ENCODE peak calls at places on chromosomes 5 and 9, in seven cellular contexts. D is body of pancreas, K is lower lobe of right lung, J is fibroblast of lung, C is mammary epithelial cell, A is heart right ventricle, B is tibial artery. S is an unnamed sample.

GRCh38 chr5:109829331-109829730 is 139.6 kb downstream of the MAN2A1 start:
- DNase-seq in D (no peak), K (no peak), J (peak; percentile 24), C (no peak), A (no peak), B (no peak), S (no peak)

GRCh38 chr5:65462139-65462705 is 19.5 kb downstream of the ADAMTS6 start:
- DNase-seq in D (no peak), K (no peak), J (no peak), C (no peak), A (no peak), B (no peak), S (no peak)

GRCh38 chr9:86141843-86142242 is 42.5 kb upstream of the GOLM1 start:
- DNase-seq in D (no peak), K (no peak), J (no peak), C (no peak), A (no peak), B (no peak), S (no peak)

GRCh38 chr5:132475939-132476852 is 14.4 kb downstream of the IRF1 start:
- DNase-seq in D (peak; percentile 39), K (no peak), J (no peak), C (no peak), A (no peak), B (peak; percentile 53), S (peak; percentile 87)

GRCh38 chr9:76658510-76659231 is 105.6 kb upstream of the PCA3 start:
- DNase-seq in D (no peak), K (no peak), J (peak; percentile 62), C (peak; percentile 48), A (no peak), B (no peak), S (peak; percentile 75)

GRCh38 chr9:28848671-28849070 is 1275.4 kb upstream of the C9orf72 start:
- DNase-seq in D (no peak), K (no peak), J (no peak), C (no peak), A (no peak), B (no peak), S (no peak)

GRCh38 chr5:181191526-181192336 is 13.3 kb downstream of the TRIM7 start:
- DNase-seq in D (peak; percentile 96), K (peak; percentile 96), J (peak; percentile 92), C (peak; percentile 96), A (peak; percentile 94), B (peak; percentile 98), S (peak; percentile 99)

GRCh38 chr5:165057156-165057555 is 1551.7 kb downstream of the MAT2B start:
- DNase-seq in D (no peak), K (no peak), J (no peak), C (no peak), A (no peak), B (no peak), S (no peak)

GRCh38 chr5:149450199-149450598 is 71.1 kb upstream of the IL17B start:
- DNase-seq in D (peak; percentile 43), K (no peak), J (peak; percentile 80), C (no peak), A (peak; percentile 83), B (peak; percentile 88), S (peak; percentile 81)

GRCh38 chr9:13744233-13744954 is 464.9 kb upstream of the MPDZ start:
- DNase-seq in D (no peak), K (no peak), J (no peak), C (no peak), A (no peak), B (no peak), S (no peak)

GRCh38 chr9:121556580-121556979 is 56.9 kb upstream of the GGTA1 start:
- DNase-seq in D (peak; percentile 66), K (no peak), J (peak; percentile 99), C (peak; percentile 94), A (no peak), B (peak; percentile 79), S (peak; percentile 96)

GRCh38 chr5:96509313-96509712 is 76.3 kb upstream of the PCSK1 start:
- DNase-seq in D (no peak), K (no peak), J (peak; percentile 55), C (peak; percentile 15), A (no peak), B (no peak), S (no peak)

GRCh38 chr5:154778534-154778933 is 23.4 kb downstream of the LARP1 start:
- DNase-seq in D (no peak), K (no peak), J (no peak), C (no peak), A (no peak), B (no peak), S (no peak)

GRCh38 chr5:122713026-122713425 is 61.9 kb upstream of the SNX2 start:
- DNase-seq in D (no peak), K (no peak), J (no peak), C (no peak), A (no peak), B (no peak), S (no peak)

GRCh38 chr5:158869092-158869491 is 230.6 kb downstream of the EBF1 start:
- DNase-seq in D (no peak), K (no peak), J (no peak), C (no peak), A (no peak), B (no peak), S (no peak)

GRCh38 chr9:69056416-69056815 is 20.9 kb downstream of the FXN start:
- DNase-seq in D (no peak), K (no peak), J (peak; percentile 48), C (no peak), A (no peak), B (no peak), S (no peak)

GRCh38 chr5:10825897-10826644 is 65.0 kb upstream of the DAP start:
- DNase-seq in D (no peak), K (no peak), J (no peak), C (no peak), A (no peak), B (no peak), S (no peak)

GRCh38 chr5:27312291-27312690 is 273.9 kb upstream of the CDH9 start:
- DNase-seq in D (no peak), K (no peak), J (no peak), C (no peak), A (no peak), B (no peak), S (no peak)

GRCh38 chr5:169029661-169030274 is 271.2 kb downstream of the SLIT3 start:
- DNase-seq in D (no peak), K (no peak), J (peak; percentile 79), C (no peak), A (no peak), B (no peak), S (no peak)

GRCh38 chr5:129322968-129323367 is 137.1 kb upstream of the ADAMTS19 start:
- DNase-seq in D (no peak), K (no peak), J (no peak), C (no peak), A (no peak), B (no peak), S (no peak)

GRCh38 chr9:113941056-113941455 is 64.9 kb downstream of the ZNF618 start:
- DNase-seq in D (no peak), K (no peak), J (no peak), C (no peak), A (no peak), B (no peak), S (no peak)

GRCh38 chr5:113293613-113294340 is 141.0 kb downstream of the TSSK1B start:
- DNase-seq in D (no peak), K (no peak), J (peak; percentile 36), C (peak; percentile 59), A (no peak), B (no peak), S (peak; percentile 70)

GRCh38 chr5:40914835-40915234 is 5.5 kb downstream of the C7 start:
- DNase-seq in D (no peak), K (no peak), J (peak; percentile 51), C (no peak), A (no peak), B (no peak), S (no peak)

GRCh38 chr9:6080154-6080716 is 64.8 kb upstream of the RANBP6 start:
- DNase-seq in D (peak; percentile 92), K (peak; percentile 87), J (peak; percentile 88), C (peak; percentile 99), A (peak; percentile 86), B (peak; percentile 93), S (peak; percentile 62)

GRCh38 chr5:31823477-31823876 is 184.5 kb downstream of the PDZD2 start:
- DNase-seq in D (no peak), K (no peak), J (no peak), C (no peak), A (no peak), B (no peak), S (no peak)

GRCh38 chr5:68548959-68549676 is 333.6 kb downstream of the PIK3R1 start:
- DNase-seq in D (no peak), K (no peak), J (peak; percentile 90), C (peak; percentile 76), A (no peak), B (no peak), S (peak; percentile 6)

GRCh38 chr9:107935931-107936330 is 446.4 kb upstream of the KLF4 start:
- DNase-seq in D (no peak), K (no peak), J (no peak), C (no peak), A (no peak), B (no peak), S (no peak)

GRCh38 chr5:173342813-173343435 is 14.7 kb upstream of the STC2 start:
- DNase-seq in D (no peak), K (no peak), J (no peak), C (no peak), A (no peak), B (no peak), S (no peak)
- TF ChIP-seq CTCF in D (no peak), K (no peak), J (no peak), C (no peak), A (no peak), B (no peak), S (no peak)

DNA sequence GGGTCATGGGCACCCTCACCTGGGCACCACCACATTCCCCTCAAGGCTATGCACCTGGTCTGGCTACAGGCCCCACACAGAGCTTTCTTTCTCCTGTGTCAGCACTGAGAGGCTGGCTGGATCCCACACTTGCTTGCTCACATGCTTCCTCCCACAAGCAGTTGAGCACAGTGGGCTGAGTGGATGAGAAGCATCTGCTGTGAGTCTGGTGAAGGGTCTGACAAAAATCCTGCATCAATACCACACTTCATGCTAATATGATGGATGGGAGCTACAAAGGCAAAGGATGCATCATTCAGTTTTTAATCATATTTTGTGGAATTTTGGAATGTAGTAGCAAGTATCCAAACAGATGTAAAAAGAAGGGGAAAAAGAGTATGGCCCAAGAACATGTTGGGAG is 830.8 kb upstream of the PTPRD start:
- DNase-seq in D (no peak), K (no peak), J (no peak), C (no peak), A (no peak), B (no peak), S (no peak)
- H3K9me3 ChIP-seq in D (no peaks in the 10 kb centered on the region), K (no peaks in the 10 kb centered on the region), J (no peaks in the 10 kb centered on the region), C (peaks cover 4% of the 10 kb centered on the region), A (no peaks in the 10 kb centered on the region), B (no peaks in the 10 kb centered on the region), S (no peaks in the 10 kb centered on the region)

DNA sequence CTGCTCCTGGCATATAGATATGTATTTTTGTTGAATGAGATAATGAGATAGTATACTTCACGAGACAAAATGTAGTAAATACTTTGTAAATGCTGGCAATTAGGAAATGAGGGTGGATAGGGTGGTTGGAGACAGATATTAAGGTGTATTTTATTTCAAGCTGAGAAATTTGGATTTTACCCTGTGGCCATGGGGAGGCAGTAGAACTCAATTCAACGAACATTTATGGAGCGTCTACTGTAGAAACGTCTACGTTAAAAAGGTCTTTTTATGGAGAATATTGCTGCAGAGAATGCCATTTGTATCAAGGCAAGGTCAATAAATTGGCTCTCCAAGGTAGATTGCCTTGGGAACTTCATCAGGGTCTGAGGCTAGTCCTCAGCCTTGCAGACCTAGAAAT is 21.5 kb upstream of the RALGPS1 start:
- DNase-seq in D (no peak), K (no peak), J (no peak), C (no peak), A (no peak), B (no peak), S (no peak)
- TF ChIP-seq CTCF in D (peak; percentile 36), K (peak; percentile 30), J (peak; percentile 32), C (no peak), A (peak; percentile 18), B (no peak), S (peak; percentile 40)

GRCh38 chr9:27653246-27653645 is 80.0 kb upstream of the C9orf72 start:
- DNase-seq in D (no peak), K (no peak), J (no peak), C (no peak), A (no peak), B (no peak), S (no peak)
- H3K9me3 ChIP-seq in D (no peaks in the 10 kb centered on the region), K (no peaks in the 10 kb centered on the region), J (no peaks in the 10 kb centered on the region), C (no peaks in the 10 kb centered on the region), A (no peaks in the 10 kb centered on the region), B (no peaks in the 10 kb centered on the region), S (no peaks in the 10 kb centered on the region)